ENCODE peak calls at places on chromosomes 3 and 15, in nine cellular contexts. One of them, this sample, is unnamed. For H3K27me3, the result is how much of the 10 kb centered on the place peaks cover.

GRCh38 chr3:133854971-133855370 is 40.7 kb downstream of the RAB6B start:
- DNase-seq in HL-60: no peak
- DNase-seq in psoas muscle: no peak
- DNase-seq in kidney epithelial cell: no peak
- DNase-seq in heart right ventricle: no peak
- DNase-seq in sigmoid colon: no peak
- DNase-seq in CD4-positive, CD25-positive, alpha-beta regulatory T cell: no peak
- DNase-seq in brain microvascular endothelial cell: no peak
- DNase-seq in neuronal stem cell: no peak
- DNase-seq in this sample: no peak

GRCh38 chr3:53192608-53193007 is 31.6 kb downstream of the PRKCD start:
- DNase-seq in brain microvascular endothelial cell: no peak
- DNase-seq in neuronal stem cell: no peak
- DNase-seq in sigmoid colon: no peak
- DNase-seq in kidney epithelial cell: no peak
- DNase-seq in heart right ventricle: no peak
- DNase-seq in CD4-positive, CD25-positive, alpha-beta regulatory T cell: no peak
- DNase-seq in psoas muscle: no peak
- DNase-seq in HL-60: no peak
- DNase-seq in this sample: no peak

GRCh38 chr3:194521514-194522260 is 34.9 kb upstream of the ATP13A3 start:
- DNase-seq in HL-60: no peak
- DNase-seq in neuronal stem cell: no peak
- DNase-seq in brain microvascular endothelial cell: no peak
- DNase-seq in kidney epithelial cell: no peak
- DNase-seq in sigmoid colon: no peak
- DNase-seq in heart right ventricle: no peak
- DNase-seq in CD4-positive, CD25-positive, alpha-beta regulatory T cell: no peak
- DNase-seq in psoas muscle: no peak
- DNase-seq in this sample: no peak

GRCh38 chr3:64972793-64973192 is 285.0 kb upstream of the ADAMTS9 start:
- DNase-seq in neuronal stem cell: no peak
- DNase-seq in HL-60: no peak
- DNase-seq in brain microvascular endothelial cell: no peak
- DNase-seq in kidney epithelial cell: peak
- DNase-seq in psoas muscle: no peak
- DNase-seq in CD4-positive, CD25-positive, alpha-beta regulatory T cell: no peak
- DNase-seq in sigmoid colon: no peak
- DNase-seq in heart right ventricle: no peak
- DNase-seq in this sample: no peak

GRCh38 chr3:126988451-126989021 is 5.6 kb downstream of the PLXNA1 start:
- DNase-seq in HL-60: no peak
- DNase-seq in heart right ventricle: no peak
- DNase-seq in neuronal stem cell: no peak
- DNase-seq in sigmoid colon: no peak
- DNase-seq in CD4-positive, CD25-positive, alpha-beta regulatory T cell: no peak
- DNase-seq in psoas muscle: no peak
- DNase-seq in brain microvascular endothelial cell: no peak
- DNase-seq in kidney epithelial cell: no peak
- DNase-seq in this sample: no peak

GRCh38 chr15:46365612-46366011 is 730.8 kb downstream of the SQOR start:
- DNase-seq in brain microvascular endothelial cell: no peak
- DNase-seq in psoas muscle: peak
- DNase-seq in HL-60: no peak
- DNase-seq in neuronal stem cell: no peak
- DNase-seq in kidney epithelial cell: no peak
- DNase-seq in heart right ventricle: no peak
- DNase-seq in sigmoid colon: peak
- DNase-seq in CD4-positive, CD25-positive, alpha-beta regulatory T cell: no peak
- DNase-seq in this sample: no peak

GRCh38 chr3:120983841-120984240 is 75.8 kb downstream of the STXBP5L start:
- DNase-seq in brain microvascular endothelial cell: no peak
- DNase-seq in psoas muscle: no peak
- DNase-seq in sigmoid colon: no peak
- DNase-seq in heart right ventricle: no peak
- DNase-seq in neuronal stem cell: no peak
- DNase-seq in HL-60: no peak
- DNase-seq in CD4-positive, CD25-positive, alpha-beta regulatory T cell: no peak
- DNase-seq in kidney epithelial cell: no peak
- DNase-seq in this sample: no peak

GRCh38 chr15:72198410-72199270 is 1.1 kb upstream of the GRAMD2A start:
- DNase-seq in HL-60: peak
- DNase-seq in psoas muscle: no peak
- DNase-seq in brain microvascular endothelial cell: no peak
- DNase-seq in heart right ventricle: no peak
- DNase-seq in neuronal stem cell: no peak
- DNase-seq in CD4-positive, CD25-positive, alpha-beta regulatory T cell: no peak
- DNase-seq in sigmoid colon: no peak
- DNase-seq in kidney epithelial cell: no peak
- DNase-seq in this sample: no peak

GRCh38 chr3:84108442-84108971 is 850.3 kb upstream of the CADM2 start:
- DNase-seq in CD4-positive, CD25-positive, alpha-beta regulatory T cell: no peak
- DNase-seq in brain microvascular endothelial cell: peak
- DNase-seq in sigmoid colon: no peak
- DNase-seq in neuronal stem cell: no peak
- DNase-seq in psoas muscle: no peak
- DNase-seq in HL-60: no peak
- DNase-seq in kidney epithelial cell: peak
- DNase-seq in heart right ventricle: no peak
- DNase-seq in this sample: no peak

GRCh38 chr15:74441248-74441939 is 7.6 kb upstream of the SEMA7A start:
- DNase-seq in HL-60: no peak
- DNase-seq in neuronal stem cell: no peak
- DNase-seq in CD4-positive, CD25-positive, alpha-beta regulatory T cell: no peak
- DNase-seq in sigmoid colon: no peak
- DNase-seq in brain microvascular endothelial cell: no peak
- DNase-seq in kidney epithelial cell: no peak
- DNase-seq in psoas muscle: no peak
- DNase-seq in heart right ventricle: no peak
- DNase-seq in this sample: no peak

GRCh38 chr15:76006136-76006778 is 6.0 kb downstream of the NRG4 start:
- DNase-seq in neuronal stem cell: no peak
- DNase-seq in CD4-positive, CD25-positive, alpha-beta regulatory T cell: no peak
- DNase-seq in kidney epithelial cell: no peak
- DNase-seq in sigmoid colon: no peak
- DNase-seq in psoas muscle: no peak
- DNase-seq in HL-60: peak
- DNase-seq in brain microvascular endothelial cell: no peak
- DNase-seq in heart right ventricle: no peak
- DNase-seq in this sample: no peak

GRCh38 chr3:41464401-41464800 is 265.1 kb downstream of the CTNNB1 start:
- DNase-seq in sigmoid colon: no peak
- DNase-seq in kidney epithelial cell: no peak
- DNase-seq in heart right ventricle: no peak
- DNase-seq in HL-60: no peak
- DNase-seq in psoas muscle: no peak
- DNase-seq in CD4-positive, CD25-positive, alpha-beta regulatory T cell: no peak
- DNase-seq in neuronal stem cell: no peak
- DNase-seq in brain microvascular endothelial cell: peak
- DNase-seq in this sample: no peak

GRCh38 chr3:114827495-114827894 is 319.6 kb downstream of the ZBTB20 start:
- DNase-seq in neuronal stem cell: peak
- DNase-seq in heart right ventricle: no peak
- DNase-seq in kidney epithelial cell: no peak
- DNase-seq in HL-60: no peak
- DNase-seq in brain microvascular endothelial cell: peak
- DNase-seq in psoas muscle: no peak
- DNase-seq in sigmoid colon: no peak
- DNase-seq in CD4-positive, CD25-positive, alpha-beta regulatory T cell: peak
- DNase-seq in this sample: peak

GRCh38 chr3:8629151-8630021 is 15.2 kb downstream of the SSUH2 start:
- DNase-seq in neuronal stem cell: no peak
- DNase-seq in brain microvascular endothelial cell: peak
- DNase-seq in psoas muscle: peak
- DNase-seq in HL-60: peak
- DNase-seq in kidney epithelial cell: peak
- DNase-seq in CD4-positive, CD25-positive, alpha-beta regulatory T cell: no peak
- DNase-seq in sigmoid colon: peak
- DNase-seq in heart right ventricle: no peak
- DNase-seq in this sample: no peak

GRCh38 chr3:167057586-167057985 is 322.5 kb downstream of the ZBBX start:
- DNase-seq in kidney epithelial cell: no peak
- DNase-seq in neuronal stem cell: no peak
- DNase-seq in HL-60: no peak
- DNase-seq in heart right ventricle: no peak
- DNase-seq in CD4-positive, CD25-positive, alpha-beta regulatory T cell: no peak
- DNase-seq in brain microvascular endothelial cell: no peak
- DNase-seq in sigmoid colon: no peak
- DNase-seq in psoas muscle: no peak
- DNase-seq in this sample: no peak

GRCh38 chr15:58748040-58748786 is 1.3 kb downstream of the ADAM10 start:
- DNase-seq in HL-60: no peak
- DNase-seq in heart right ventricle: no peak
- DNase-seq in sigmoid colon: no peak
- DNase-seq in neuronal stem cell: no peak
- DNase-seq in brain microvascular endothelial cell: no peak
- DNase-seq in kidney epithelial cell: no peak
- DNase-seq in CD4-positive, CD25-positive, alpha-beta regulatory T cell: peak
- DNase-seq in psoas muscle: no peak
- DNase-seq in this sample: no peak

DNA sequence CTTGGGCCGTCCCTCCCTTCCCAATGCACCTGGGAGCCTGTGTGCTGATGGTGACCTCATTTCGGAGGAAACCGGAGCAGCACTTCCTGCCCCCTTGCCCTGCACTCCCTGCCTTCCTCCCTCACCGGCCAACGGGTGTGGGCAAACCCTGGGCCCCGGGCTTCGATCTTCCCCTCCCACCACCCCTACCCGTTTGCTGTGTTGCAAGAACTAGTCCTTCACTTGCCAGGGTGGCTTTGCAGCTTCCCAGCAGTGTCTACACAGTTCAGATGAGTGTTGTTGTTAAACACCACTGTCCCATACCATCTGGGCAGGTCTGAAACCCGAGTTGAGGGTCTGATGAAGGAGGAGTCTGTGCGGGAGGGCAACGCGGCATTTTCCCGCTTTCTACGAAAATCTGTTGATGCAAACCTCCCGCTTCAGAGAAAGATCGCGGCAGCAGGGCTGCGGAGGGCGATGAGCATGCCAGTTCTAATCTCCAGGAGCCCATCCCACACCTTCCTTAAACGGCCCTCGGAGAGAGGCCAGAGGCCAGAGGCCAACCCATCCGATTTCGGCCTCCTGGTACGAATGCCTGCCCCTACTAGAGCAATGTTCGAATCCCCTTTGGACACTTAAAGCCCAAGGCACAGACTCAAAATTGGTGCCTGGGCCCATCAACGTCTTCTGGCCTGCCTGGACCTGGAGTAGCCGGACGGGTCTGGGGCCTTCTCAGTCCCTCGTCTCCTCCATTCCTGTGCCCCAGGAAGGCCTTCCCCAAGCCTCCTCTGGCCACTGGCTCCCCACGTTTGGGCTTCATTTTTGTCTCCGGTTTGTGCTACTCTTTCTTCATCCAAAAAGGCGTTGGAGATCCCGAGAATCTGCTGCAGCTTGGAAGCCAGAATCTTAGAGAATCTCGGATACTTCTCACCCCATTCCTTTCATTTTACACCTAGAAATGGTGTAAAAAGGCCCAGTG is 35.8 kb upstream of the POLG start:
- DNase-seq in heart right ventricle: no peak
- DNase-seq in sigmoid colon: no peak
- DNase-seq in neuronal stem cell: no peak
- DNase-seq in kidney epithelial cell: no peak
- DNase-seq in brain microvascular endothelial cell: no peak
- DNase-seq in CD4-positive, CD25-positive, alpha-beta regulatory T cell: no peak
- DNase-seq in psoas muscle: no peak
- DNase-seq in HL-60: peak
- DNase-seq in this sample: no peak
- H3K27me3 ChIP-seq in heart right ventricle: half or more
- H3K27me3 ChIP-seq in sigmoid colon: half or more
- H3K27me3 ChIP-seq in neuronal stem cell: half or more
- H3K27me3 ChIP-seq in kidney epithelial cell: half or more
- H3K27me3 ChIP-seq in brain microvascular endothelial cell: half or more
- H3K27me3 ChIP-seq in CD4-positive, CD25-positive, alpha-beta regulatory T cell: under half
- H3K27me3 ChIP-seq in psoas muscle: under half
- H3K27me3 ChIP-seq in HL-60: half or more
- H3K27me3 ChIP-seq in this sample: under half

DNA sequence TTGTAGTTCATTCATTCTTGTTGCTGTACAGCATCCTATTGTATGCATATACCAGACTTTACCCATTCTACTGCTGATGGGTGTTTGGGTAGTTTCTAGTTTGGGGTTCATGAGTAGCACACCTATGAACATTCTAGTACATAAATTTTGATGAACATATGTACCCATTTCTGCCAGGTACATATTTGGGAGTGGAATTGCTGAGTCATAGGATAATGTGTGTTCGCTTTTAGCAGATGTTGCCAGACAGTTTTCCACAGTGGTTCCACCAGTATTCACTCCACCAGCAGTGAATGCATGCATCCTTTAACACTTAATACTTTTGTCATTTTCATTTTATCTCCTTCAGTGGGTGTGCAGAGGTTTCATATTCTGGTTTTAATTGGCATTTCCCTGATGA is 3.4 kb upstream of the SCN5A start:
- DNase-seq in CD4-positive, CD25-positive, alpha-beta regulatory T cell: no peak
- DNase-seq in brain microvascular endothelial cell: no peak
- DNase-seq in sigmoid colon: no peak
- DNase-seq in kidney epithelial cell: no peak
- DNase-seq in psoas muscle: no peak
- DNase-seq in heart right ventricle: no peak
- DNase-seq in HL-60: no peak
- DNase-seq in neuronal stem cell: no peak
- DNase-seq in this sample: no peak
- H3K27me3 ChIP-seq in CD4-positive, CD25-positive, alpha-beta regulatory T cell: under half
- H3K27me3 ChIP-seq in brain microvascular endothelial cell: under half
- H3K27me3 ChIP-seq in sigmoid colon: under half
- H3K27me3 ChIP-seq in kidney epithelial cell: under half
- H3K27me3 ChIP-seq in psoas muscle: under half
- H3K27me3 ChIP-seq in heart right ventricle: under half
- H3K27me3 ChIP-seq in HL-60: under half
- H3K27me3 ChIP-seq in neuronal stem cell: under half
- H3K27me3 ChIP-seq in this sample: under half

DNA sequence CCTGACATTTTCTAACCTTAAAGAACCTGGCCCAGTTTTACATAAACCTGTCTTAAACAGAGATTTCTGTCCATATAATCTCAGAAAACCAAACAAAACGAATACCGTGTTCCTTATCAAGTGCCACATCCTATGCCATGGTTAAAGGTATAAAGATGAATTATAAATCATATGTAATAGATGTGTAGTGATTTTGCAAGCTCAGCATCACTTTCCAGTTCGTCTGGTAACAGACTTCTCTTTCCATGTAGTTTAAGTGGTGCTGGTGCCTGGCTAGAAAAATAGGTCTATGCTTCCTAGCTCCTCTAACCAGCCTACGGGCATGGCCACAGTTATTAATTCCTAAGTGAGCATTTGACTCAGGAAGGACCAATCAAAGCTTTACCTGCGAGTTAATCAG is 3.4 kb upstream of the GRM7 start:
- DNase-seq in kidney epithelial cell: no peak
- DNase-seq in brain microvascular endothelial cell: no peak
- DNase-seq in neuronal stem cell: no peak
- DNase-seq in CD4-positive, CD25-positive, alpha-beta regulatory T cell: no peak
- DNase-seq in HL-60: no peak
- DNase-seq in heart right ventricle: no peak
- DNase-seq in psoas muscle: no peak
- DNase-seq in sigmoid colon: no peak
- DNase-seq in this sample: no peak
- H3K27me3 ChIP-seq in kidney epithelial cell: under half
- H3K27me3 ChIP-seq in brain microvascular endothelial cell: under half
- H3K27me3 ChIP-seq in neuronal stem cell: under half
- H3K27me3 ChIP-seq in CD4-positive, CD25-positive, alpha-beta regulatory T cell: under half
- H3K27me3 ChIP-seq in HL-60: under half
- H3K27me3 ChIP-seq in heart right ventricle: half or more
- H3K27me3 ChIP-seq in psoas muscle: under half
- H3K27me3 ChIP-seq in sigmoid colon: under half
- H3K27me3 ChIP-seq in this sample: under half

GRCh38 chr3:184368804-184369183 is 7.3 kb downstream of the POLR2H start:
- DNase-seq in neuronal stem cell: no peak
- DNase-seq in kidney epithelial cell: no peak
- DNase-seq in brain microvascular endothelial cell: peak
- DNase-seq in heart right ventricle: no peak
- DNase-seq in CD4-positive, CD25-positive, alpha-beta regulatory T cell: no peak
- DNase-seq in psoas muscle: peak
- DNase-seq in sigmoid colon: peak
- DNase-seq in HL-60: no peak
- DNase-seq in this sample: no peak
- H3K27me3 ChIP-seq in neuronal stem cell: under half
- H3K27me3 ChIP-seq in kidney epithelial cell: under half
- H3K27me3 ChIP-seq in brain microvascular endothelial cell: under half
- H3K27me3 ChIP-seq in heart right ventricle: under half
- H3K27me3 ChIP-seq in CD4-positive, CD25-positive, alpha-beta regulatory T cell: under half
- H3K27me3 ChIP-seq in psoas muscle: under half
- H3K27me3 ChIP-seq in sigmoid colon: under half
- H3K27me3 ChIP-seq in HL-60: under half
- H3K27me3 ChIP-seq in this sample: under half